ENCODE peak calls at places on chromosomes 11 and 22, in ten cellular contexts. V, O, Y, T, E, I, U, C, F and L are unnamed samples.

GRCh38 chr11:116879789-116880402 is 42.5 kb upstream of the APOA1 start:
- DNase-seq in V (no peak), O (peak; percentile 82), Y (peak; percentile 53), T (no peak), E (no peak), I (no peak), U (peak; percentile 67), C (no peak), F (peak; percentile 68), L (peak; percentile 70)

GRCh38 chr11:112806256-112806655 is 155.0 kb upstream of the NCAM1 start:
- DNase-seq in V (no peak), O (no peak), Y (no peak), T (no peak), E (no peak), I (no peak), U (no peak), C (no peak), F (no peak), L (no peak)

GRCh38 chr11:73293356-73293936 is 14.6 kb upstream of the ARHGEF17 start:
- DNase-seq in V (no peak), O (no peak), Y (no peak), T (no peak), E (no peak), I (no peak), U (no peak), C (no peak), F (no peak), L (no peak)

GRCh38 chr11:99592241-99592640 is 571.5 kb downstream of the CNTN5 start:
- DNase-seq in V (no peak), O (no peak), Y (no peak), T (no peak), E (no peak), I (no peak), U (peak; percentile 14), C (no peak), F (no peak), L (no peak)

GRCh38 chr11:77959434-77959833 is 35.0 kb downstream of the INTS4 start:
- DNase-seq in V (no peak), O (peak; percentile 10), Y (no peak), T (no peak), E (no peak), I (no peak), U (no peak), C (no peak), F (peak; percentile 80), L (no peak)

GRCh38 chr11:131687291-131688055 is 317.1 kb downstream of the NTM start:
- DNase-seq in V (no peak), O (no peak), Y (no peak), T (no peak), E (no peak), I (no peak), U (no peak), C (no peak), F (no peak), L (no peak)

GRCh38 chr11:36177837-36178236 is 111.4 kb downstream of the COMMD9 start:
- DNase-seq in V (no peak), O (no peak), Y (no peak), T (no peak), E (no peak), I (no peak), U (peak; percentile 33), C (no peak), F (peak; percentile 49), L (no peak)

GRCh38 chr11:117439256-117439655 is 111.6 kb downstream of the CEP164 start:
- DNase-seq in V (no peak), O (no peak), Y (no peak), T (no peak), E (no peak), I (no peak), U (no peak), C (no peak), F (no peak), L (no peak)

GRCh38 chr11:106818416-106818815 is 199.9 kb downstream of the GUCY1A2 start:
- DNase-seq in V (no peak), O (no peak), Y (no peak), T (no peak), E (no peak), I (no peak), U (no peak), C (no peak), F (no peak), L (no peak)

GRCh38 chr22:45201678-45202332 is 38.1 kb downstream of the NUP50 start:
- DNase-seq in V (no peak), O (peak; percentile 71), Y (no peak), T (no peak), E (no peak), I (peak; percentile 36), U (peak; percentile 98), C (no peak), F (peak; percentile 99), L (peak; percentile 57)

GRCh38 chr11:74806267-74806666 is 57.6 kb downstream of the RNF169 start:
- DNase-seq in V (no peak), O (no peak), Y (no peak), T (no peak), E (no peak), I (no peak), U (no peak), C (no peak), F (no peak), L (no peak)

DNA sequence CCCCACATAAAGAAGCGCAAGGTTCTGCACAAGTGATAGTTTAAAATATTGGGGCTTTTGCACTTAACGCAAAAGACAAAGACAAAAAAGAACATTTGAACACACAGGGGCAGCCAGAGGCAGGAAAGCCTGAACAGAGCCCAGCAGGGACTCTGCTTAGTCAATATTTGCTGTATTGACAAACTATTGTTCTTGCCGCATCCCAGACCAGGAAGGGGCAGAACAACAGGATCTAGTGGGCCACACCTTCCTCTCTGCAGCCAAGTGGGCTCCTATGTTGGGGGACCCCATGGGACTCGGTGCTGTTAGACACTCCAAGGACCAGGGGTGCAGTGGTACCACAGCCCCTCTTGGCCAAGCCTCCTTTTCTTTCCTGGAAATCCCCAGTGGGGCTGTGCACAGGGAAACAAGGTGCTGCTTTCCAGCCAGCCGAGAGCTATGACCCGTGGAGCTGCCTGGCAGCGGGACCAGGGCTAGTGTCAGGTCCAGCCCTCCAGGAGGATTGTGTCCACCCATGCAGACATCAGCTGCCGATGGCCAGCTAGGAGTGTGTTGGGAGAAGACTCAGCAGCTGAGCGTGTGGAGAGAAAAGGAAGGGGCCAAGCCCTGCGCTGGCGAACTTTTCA is 43.3 kb upstream of the ANO1 start:
- DNase-seq in V (no peak), O (no peak), Y (no peak), T (no peak), E (no peak), I (no peak), U (no peak), C (no peak), F (no peak), L (no peak)
- TF ChIP-seq CTCF in V (no peak), O (no peak), Y (no peak), T (no peak), E (no peak), I (no peak), U (no peak), C (no peak), F (no peak), L (no peak)

GRCh38 chr22:23233084-23233501 is 52.8 kb downstream of the BCR start:
- DNase-seq in V (no peak), O (no peak), Y (no peak), T (no peak), E (no peak), I (no peak), U (no peak), C (no peak), F (peak; percentile 41), L (no peak)
- TF ChIP-seq CTCF in V (no peak), O (peak; percentile 26), Y (no peak), T (no peak), E (no peak), I (no peak), U (peak; percentile 42), C (no peak), F (no peak), L (no peak)

GRCh38 chr11:119791047-119791446 is 62.0 kb upstream of the NECTIN1 start:
- DNase-seq in V (no peak), O (no peak), Y (no peak), T (no peak), E (no peak), I (no peak), U (no peak), C (no peak), F (no peak), L (no peak)
- TF ChIP-seq CTCF in V (no peak), O (no peak), Y (no peak), T (no peak), E (no peak), I (no peak), U (no peak), C (no peak), F (no peak), L (no peak)

DNA sequence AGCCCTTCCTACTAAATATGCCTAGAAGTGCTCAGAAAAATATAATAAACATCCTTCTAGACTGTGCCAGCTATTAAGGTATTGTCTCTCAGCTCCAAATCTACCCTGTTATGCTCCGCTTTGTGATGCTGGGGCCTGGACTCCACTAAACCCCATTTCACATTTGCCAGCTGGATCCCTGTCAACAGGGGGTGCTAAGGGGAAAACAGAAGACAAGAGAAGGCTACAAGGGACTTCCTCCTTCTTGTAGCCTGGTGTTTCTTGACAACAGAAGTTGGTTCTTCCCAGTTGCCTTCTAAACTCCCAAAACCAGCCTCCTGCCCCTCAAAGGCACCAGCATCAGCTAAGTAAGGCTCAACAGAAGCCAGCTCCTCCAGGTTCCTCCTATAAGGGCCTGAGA is 5.2 kb downstream of the NUMA1 start:
- DNase-seq in V (no peak), O (no peak), Y (peak; percentile 35), T (no peak), E (no peak), I (no peak), U (no peak), C (no peak), F (no peak), L (no peak)
- TF ChIP-seq CTCF in V (no peak), O (peak; percentile 18), Y (no peak), T (no peak), E (no peak), I (no peak), U (peak; percentile 41), C (no peak), F (peak; percentile 8), L (peak; percentile 9)